ENCODE peak calls at places on chromosome 10, in eight cellular contexts. One of them, this sample, is unnamed.

GRCh38 chr10:63940277-63940972 is 419.2 kb downstream of the REEP3 start:
- DNase-seq in skeletal muscle cell: no peak
- DNase-seq in T-helper 9 cell: no peak
- DNase-seq in activated naive CD8-positive, alpha-beta T cell treated with anti-CD3 and anti-CD28 coated beads, Interleukin-2, amount 50 U/mL, for 24 hours: no peak
- DNase-seq in pulmonary artery endothelial cell: no peak
- DNase-seq in GM23248: no peak
- DNase-seq in H7: no peak
- DNase-seq in GOT3: no peak
- DNase-seq in this sample: no peak

GRCh38 chr10:24552346-24553016 is 171.2 kb downstream of the ARHGAP21 start:
- DNase-seq in activated naive CD8-positive, alpha-beta T cell treated with anti-CD3 and anti-CD28 coated beads, Interleukin-2, amount 50 U/mL, for 24 hours: peak; percentile 30
- DNase-seq in pulmonary artery endothelial cell: no peak
- DNase-seq in skeletal muscle cell: no peak
- DNase-seq in GOT3: no peak
- DNase-seq in T-helper 9 cell: no peak
- DNase-seq in GM23248: peak; percentile 14
- DNase-seq in H7: peak; percentile 93
- DNase-seq in this sample: no peak

GRCh38 chr10:63752318-63752717 is 231.1 kb downstream of the REEP3 start:
- DNase-seq in H7: no peak
- DNase-seq in GOT3: no peak
- DNase-seq in skeletal muscle cell: no peak
- DNase-seq in pulmonary artery endothelial cell: no peak
- DNase-seq in T-helper 9 cell: no peak
- DNase-seq in GM23248: no peak
- DNase-seq in activated naive CD8-positive, alpha-beta T cell treated with anti-CD3 and anti-CD28 coated beads, Interleukin-2, amount 50 U/mL, for 24 hours: no peak
- DNase-seq in this sample: no peak

GRCh38 chr10:48361201-48361600 is 54.7 kb downstream of the MAPK8 start:
- DNase-seq in GOT3: no peak
- DNase-seq in pulmonary artery endothelial cell: no peak
- DNase-seq in T-helper 9 cell: no peak
- DNase-seq in skeletal muscle cell: no peak
- DNase-seq in GM23248: no peak
- DNase-seq in H7: no peak
- DNase-seq in activated naive CD8-positive, alpha-beta T cell treated with anti-CD3 and anti-CD28 coated beads, Interleukin-2, amount 50 U/mL, for 24 hours: no peak
- DNase-seq in this sample: no peak

GRCh38 chr10:53490553-53490952 is 718.0 kb upstream of the MBL2 start:
- DNase-seq in H7: no peak
- DNase-seq in pulmonary artery endothelial cell: no peak
- DNase-seq in GM23248: no peak
- DNase-seq in GOT3: no peak
- DNase-seq in skeletal muscle cell: no peak
- DNase-seq in T-helper 9 cell: no peak
- DNase-seq in activated naive CD8-positive, alpha-beta T cell treated with anti-CD3 and anti-CD28 coated beads, Interleukin-2, amount 50 U/mL, for 24 hours: no peak
- DNase-seq in this sample: no peak

GRCh38 chr10:13567030-13567429 is 19.7 kb upstream of the PRPF18 start:
- DNase-seq in pulmonary artery endothelial cell: no peak
- DNase-seq in skeletal muscle cell: no peak
- DNase-seq in GM23248: peak; percentile 1
- DNase-seq in H7: no peak
- DNase-seq in activated naive CD8-positive, alpha-beta T cell treated with anti-CD3 and anti-CD28 coated beads, Interleukin-2, amount 50 U/mL, for 24 hours: no peak
- DNase-seq in GOT3: no peak
- DNase-seq in T-helper 9 cell: no peak
- DNase-seq in this sample: no peak

GRCh38 chr10:86775056-86775858 is 18.8 kb downstream of the BMPR1A start:
- DNase-seq in GOT3: no peak
- DNase-seq in pulmonary artery endothelial cell: no peak
- DNase-seq in activated naive CD8-positive, alpha-beta T cell treated with anti-CD3 and anti-CD28 coated beads, Interleukin-2, amount 50 U/mL, for 24 hours: no peak
- DNase-seq in skeletal muscle cell: no peak
- DNase-seq in GM23248: peak; percentile 58
- DNase-seq in T-helper 9 cell: no peak
- DNase-seq in H7: no peak
- DNase-seq in this sample: no peak

GRCh38 chr10:71766717-71767419 is 6.5 kb downstream of the VSIR start:
- DNase-seq in T-helper 9 cell: no peak
- DNase-seq in H7: no peak
- DNase-seq in GOT3: no peak
- DNase-seq in pulmonary artery endothelial cell: peak; percentile 49
- DNase-seq in skeletal muscle cell: peak; percentile 63
- DNase-seq in GM23248: peak; percentile 96
- DNase-seq in activated naive CD8-positive, alpha-beta T cell treated with anti-CD3 and anti-CD28 coated beads, Interleukin-2, amount 50 U/mL, for 24 hours: no peak
- DNase-seq in this sample: no peak

GRCh38 chr10:21171197-21171935 is 274.3 kb upstream of the NEBL start:
- DNase-seq in GM23248: no peak
- DNase-seq in pulmonary artery endothelial cell: no peak
- DNase-seq in skeletal muscle cell: no peak
- DNase-seq in activated naive CD8-positive, alpha-beta T cell treated with anti-CD3 and anti-CD28 coated beads, Interleukin-2, amount 50 U/mL, for 24 hours: no peak
- DNase-seq in H7: peak; percentile 75
- DNase-seq in GOT3: no peak
- DNase-seq in T-helper 9 cell: no peak
- DNase-seq in this sample: no peak

GRCh38 chr10:79046991-79047874 is 21.5 kb upstream of the ZMIZ1 start:
- DNase-seq in GOT3: no peak
- DNase-seq in T-helper 9 cell: no peak
- DNase-seq in activated naive CD8-positive, alpha-beta T cell treated with anti-CD3 and anti-CD28 coated beads, Interleukin-2, amount 50 U/mL, for 24 hours: no peak
- DNase-seq in pulmonary artery endothelial cell: no peak
- DNase-seq in GM23248: no peak
- DNase-seq in skeletal muscle cell: no peak
- DNase-seq in H7: peak; percentile 39
- DNase-seq in this sample: no peak

GRCh38 chr10:14163374-14164125 is 167.2 kb downstream of the FRMD4A start:
- DNase-seq in T-helper 9 cell: no peak
- DNase-seq in pulmonary artery endothelial cell: no peak
- DNase-seq in GOT3: no peak
- DNase-seq in H7: peak; percentile 27
- DNase-seq in GM23248: no peak
- DNase-seq in skeletal muscle cell: no peak
- DNase-seq in activated naive CD8-positive, alpha-beta T cell treated with anti-CD3 and anti-CD28 coated beads, Interleukin-2, amount 50 U/mL, for 24 hours: no peak
- DNase-seq in this sample: no peak

GRCh38 chr10:72297281-72297967 is 23.7 kb downstream of the DDIT4 start:
- DNase-seq in activated naive CD8-positive, alpha-beta T cell treated with anti-CD3 and anti-CD28 coated beads, Interleukin-2, amount 50 U/mL, for 24 hours: peak; percentile 96
- DNase-seq in GM23248: peak; percentile 98
- DNase-seq in GOT3: peak; percentile 70
- DNase-seq in skeletal muscle cell: peak; percentile 89
- DNase-seq in H7: no peak
- DNase-seq in T-helper 9 cell: peak; percentile 91
- DNase-seq in pulmonary artery endothelial cell: peak; percentile 77
- DNase-seq in this sample: peak; percentile 96

GRCh38 chr10:89904755-89905154 is 203.4 kb downstream of the KIF20B start:
- DNase-seq in skeletal muscle cell: no peak
- DNase-seq in GM23248: no peak
- DNase-seq in pulmonary artery endothelial cell: no peak
- DNase-seq in H7: no peak
- DNase-seq in T-helper 9 cell: no peak
- DNase-seq in GOT3: no peak
- DNase-seq in activated naive CD8-positive, alpha-beta T cell treated with anti-CD3 and anti-CD28 coated beads, Interleukin-2, amount 50 U/mL, for 24 hours: no peak
- DNase-seq in this sample: no peak

GRCh38 chr10:130553846-130554245 is 417.7 kb downstream of the GLRX3 start:
- DNase-seq in H7: no peak
- DNase-seq in GOT3: no peak
- DNase-seq in activated naive CD8-positive, alpha-beta T cell treated with anti-CD3 and anti-CD28 coated beads, Interleukin-2, amount 50 U/mL, for 24 hours: no peak
- DNase-seq in T-helper 9 cell: no peak
- DNase-seq in GM23248: no peak
- DNase-seq in skeletal muscle cell: no peak
- DNase-seq in pulmonary artery endothelial cell: no peak
- DNase-seq in this sample: no peak

GRCh38 chr10:4234661-4235060 is 449.7 kb upstream of the KLF6 start:
- DNase-seq in pulmonary artery endothelial cell: no peak
- DNase-seq in H7: no peak
- DNase-seq in skeletal muscle cell: no peak
- DNase-seq in GOT3: no peak
- DNase-seq in T-helper 9 cell: peak; percentile 11
- DNase-seq in activated naive CD8-positive, alpha-beta T cell treated with anti-CD3 and anti-CD28 coated beads, Interleukin-2, amount 50 U/mL, for 24 hours: peak; percentile 17
- DNase-seq in GM23248: no peak
- DNase-seq in this sample: no peak

GRCh38 chr10:12181065-12181775 is 14.5 kb downstream of the NUDT5 start:
- DNase-seq in pulmonary artery endothelial cell: no peak
- DNase-seq in T-helper 9 cell: peak; percentile 41
- DNase-seq in GOT3: no peak
- DNase-seq in activated naive CD8-positive, alpha-beta T cell treated with anti-CD3 and anti-CD28 coated beads, Interleukin-2, amount 50 U/mL, for 24 hours: peak; percentile 71
- DNase-seq in H7: no peak
- DNase-seq in skeletal muscle cell: no peak
- DNase-seq in GM23248: no peak
- DNase-seq in this sample: peak; percentile 87

GRCh38 chr10:99945286-99945685 is 64.5 kb downstream of the DNMBP start:
- DNase-seq in GM23248: peak; percentile 91
- DNase-seq in pulmonary artery endothelial cell: peak; percentile 78
- DNase-seq in GOT3: no peak
- DNase-seq in T-helper 9 cell: no peak
- DNase-seq in skeletal muscle cell: peak; percentile 69
- DNase-seq in activated naive CD8-positive, alpha-beta T cell treated with anti-CD3 and anti-CD28 coated beads, Interleukin-2, amount 50 U/mL, for 24 hours: no peak
- DNase-seq in H7: no peak
- DNase-seq in this sample: no peak

GRCh38 chr10:126216221-126216701 is 172.0 kb downstream of the ADAM12 start:
- DNase-seq in activated naive CD8-positive, alpha-beta T cell treated with anti-CD3 and anti-CD28 coated beads, Interleukin-2, amount 50 U/mL, for 24 hours: no peak
- DNase-seq in pulmonary artery endothelial cell: no peak
- DNase-seq in GM23248: peak; percentile 44
- DNase-seq in GOT3: no peak
- DNase-seq in H7: no peak
- DNase-seq in skeletal muscle cell: peak; percentile 92
- DNase-seq in T-helper 9 cell: no peak
- DNase-seq in this sample: no peak

GRCh38 chr10:127880557-127880956 is 12.2 kb downstream of the CLRN3 start:
- DNase-seq in T-helper 9 cell: no peak
- DNase-seq in pulmonary artery endothelial cell: no peak
- DNase-seq in GM23248: no peak
- DNase-seq in skeletal muscle cell: no peak
- DNase-seq in GOT3: no peak
- DNase-seq in H7: no peak
- DNase-seq in activated naive CD8-positive, alpha-beta T cell treated with anti-CD3 and anti-CD28 coated beads, Interleukin-2, amount 50 U/mL, for 24 hours: no peak
- DNase-seq in this sample: no peak

GRCh38 chr10:26334932-26335573 is 103.1 kb upstream of the APBB1IP start:
- DNase-seq in T-helper 9 cell: peak; percentile 41
- DNase-seq in pulmonary artery endothelial cell: no peak
- DNase-seq in H7: peak; percentile 62
- DNase-seq in GOT3: peak; percentile 29
- DNase-seq in activated naive CD8-positive, alpha-beta T cell treated with anti-CD3 and anti-CD28 coated beads, Interleukin-2, amount 50 U/mL, for 24 hours: peak; percentile 55
- DNase-seq in skeletal muscle cell: peak; percentile 5
- DNase-seq in GM23248: peak; percentile 83
- DNase-seq in this sample: peak; percentile 79

GRCh38 chr10:104689105-104689504 is 48.0 kb downstream of the SORCS3 start:
- DNase-seq in pulmonary artery endothelial cell: no peak
- DNase-seq in activated naive CD8-positive, alpha-beta T cell treated with anti-CD3 and anti-CD28 coated beads, Interleukin-2, amount 50 U/mL, for 24 hours: no peak
- DNase-seq in H7: no peak
- DNase-seq in GM23248: no peak
- DNase-seq in skeletal muscle cell: no peak
- DNase-seq in T-helper 9 cell: no peak
- DNase-seq in GOT3: no peak
- DNase-seq in this sample: no peak

GRCh38 chr10:125120046-125120710 is 40.2 kb downstream of the CTBP2 start:
- DNase-seq in T-helper 9 cell: no peak
- DNase-seq in GM23248: peak; percentile 41
- DNase-seq in activated naive CD8-positive, alpha-beta T cell treated with anti-CD3 and anti-CD28 coated beads, Interleukin-2, amount 50 U/mL, for 24 hours: no peak
- DNase-seq in skeletal muscle cell: no peak
- DNase-seq in H7: peak; percentile 45
- DNase-seq in GOT3: no peak
- DNase-seq in pulmonary artery endothelial cell: no peak
- DNase-seq in this sample: no peak

This sample was measured in naive thymus-derived CD8-positive, alpha-beta T cell.